ENCODE peak calls at places on chromosomes 13 and 19, in seven cellular contexts. I is HepG2, O is HCT116, C is SK-N-SH, R is K562, T is H1, B is GM12878. K is an unnamed sample.

GRCh38 chr19:46984077-46985010 is 35.3 kb upstream of the NPAS1 start:
- DNase-seq in I (peak), T (no peak), C (peak), B (no peak), R (no peak), O (no peak), K (no peak)

GRCh38 chr13:21837841-21838551 is 167.1 kb downstream of the FGF9 start:
- DNase-seq in I (peak), B (no peak), T (no peak), O (no peak), C (no peak), R (no peak), K (no peak)

GRCh38 chr13:97567510-97568243 is 133.7 kb downstream of the RAP2A start:
- DNase-seq in R (no peak), O (peak), C (no peak), B (peak), I (peak), T (no peak), K (peak)

GRCh38 chr13:107348471-107348870 is 780.5 kb upstream of the ARGLU1 start:
- DNase-seq in B (no peak), C (no peak), I (no peak), O (no peak), T (no peak), R (no peak), K (no peak)

GRCh38 chr19:18776736-18777135 is 14.4 kb downstream of the COMP start:
- DNase-seq in B (no peak), I (no peak), R (no peak), O (no peak), C (no peak), T (no peak), K (no peak)

GRCh38 chr13:113785051-113786010 is 26.3 kb downstream of the TMEM255B start:
- DNase-seq in C (no peak), B (no peak), T (no peak), I (no peak), R (no peak), O (peak), K (no peak)

GRCh38 chr13:75368167-75368566 is 113.8 kb downstream of the TBC1D4 start:
- DNase-seq in B (no peak), O (peak), R (no peak), C (no peak), T (no peak), I (no peak), K (no peak)

GRCh38 chr19:5156231-5156986 is 184.2 kb downstream of the PTPRS start:
- DNase-seq in T (no peak), O (no peak), R (no peak), C (peak), I (no peak), B (no peak), K (no peak)

GRCh38 chr13:20716951-20717350 is 13.5 kb downstream of the IL17D start:
- DNase-seq in I (no peak), C (no peak), B (no peak), R (no peak), O (no peak), T (no peak), K (no peak)

GRCh38 chr19:39355253-39355652 is 13.0 kb downstream of the SAMD4B start:
- DNase-seq in T (no peak), O (no peak), R (no peak), I (no peak), C (no peak), B (no peak), K (no peak)

GRCh38 chr13:49840266-49840665 is 47.8 kb upstream of the KPNA3 start:
- DNase-seq in I (peak), O (no peak), C (no peak), B (no peak), T (no peak), R (peak), K (no peak)

GRCh38 chr19:47275866-47276461 is 1.3 kb downstream of the INAFM1 start:
- DNase-seq in I (no peak), O (no peak), T (no peak), R (peak), B (no peak), C (no peak), K (no peak)

GRCh38 chr13:109684836-109685602 is 101.4 kb downstream of the IRS2 start:
- DNase-seq in B (no peak), C (no peak), T (no peak), R (no peak), I (no peak), O (no peak), K (peak)

GRCh38 chr13:79307866-79308298 is 98.2 kb downstream of the RBM26 start:
- DNase-seq in O (no peak), R (no peak), T (no peak), I (no peak), C (no peak), B (no peak), K (no peak)

GRCh38 chr13:32989331-32989730 is 26.9 kb upstream of the KL start:
- DNase-seq in O (no peak), T (no peak), R (no peak), C (no peak), B (no peak), I (no peak), K (no peak)

GRCh38 chr13:68176486-68176885 is 946.4 kb upstream of the PCDH9 start:
- DNase-seq in T (no peak), O (peak), C (no peak), B (no peak), R (no peak), I (no peak), K (no peak)

GRCh38 chr13:68173111-68173510 is 943.0 kb upstream of the PCDH9 start:
- DNase-seq in O (no peak), B (no peak), I (no peak), T (no peak), R (no peak), C (no peak), K (no peak)

GRCh38 chr13:68170961-68171360 is 940.8 kb upstream of the PCDH9 start:
- DNase-seq in O (no peak), R (no peak), I (no peak), B (no peak), C (no peak), T (no peak), K (no peak)

GRCh38 chr13:68174905-68175304 is 944.8 kb upstream of the PCDH9 start:
- DNase-seq in R (no peak), T (no peak), O (no peak), B (no peak), I (no peak), C (peak), K (no peak)
- TF ChIP-seq JUND in R (no peak), T (no peak), O (no peak), B (no peak), I (no peak), C (no peak), K (no peak)

GRCh38 chr13:43356566-43356965 is 333.2 kb downstream of the DNAJC15 start:
- DNase-seq in C (no peak), T (no peak), B (no peak), I (no peak), O (no peak), R (no peak), K (no peak)
- TF ChIP-seq JUND in C (no peak), T (no peak), B (no peak), I (no peak), O (no peak), R (no peak), K (no peak)

GRCh38 chr13:26853272-26853818 is 92.8 kb upstream of the GPR12 start:
- DNase-seq in O (no peak), T (no peak), I (no peak), C (peak), B (no peak), R (no peak), K (no peak)
- TF ChIP-seq JUND in O (no peak), T (no peak), I (no peak), C (no peak), B (no peak), R (no peak), K (no peak)

GRCh38 chr13:25177012-25177411 is 4.9 kb upstream of the AMER2 start:
- DNase-seq in I (no peak), C (no peak), T (no peak), O (no peak), B (no peak), R (no peak), K (no peak)
- TF ChIP-seq JUND in I (no peak), C (no peak), T (no peak), O (no peak), B (no peak), R (no peak), K (no peak)

GRCh38 chr19:16896098-16896912 is 7.5 kb downstream of the F2RL3 start:
- DNase-seq in C (no peak), O (no peak), R (peak), I (no peak), T (no peak), B (no peak), K (no peak)

GRCh38 chr19:16896913-16897571 is 8.2 kb downstream of the F2RL3 start:
- DNase-seq in T (peak), I (peak), R (peak), B (peak), C (peak), O (peak), K (peak)

GRCh38 chr19:16898306-16899015 is 9.7 kb downstream of the F2RL3 start:
- DNase-seq in B (no peak), I (no peak), T (no peak), C (no peak), O (no peak), R (no peak), K (no peak)

GRCh38 chr19:16899566-16900075 is 10.8 kb downstream of the F2RL3 start:
- DNase-seq in B (no peak), C (peak), T (no peak), R (peak), I (peak), O (peak), K (no peak)

DNA sequence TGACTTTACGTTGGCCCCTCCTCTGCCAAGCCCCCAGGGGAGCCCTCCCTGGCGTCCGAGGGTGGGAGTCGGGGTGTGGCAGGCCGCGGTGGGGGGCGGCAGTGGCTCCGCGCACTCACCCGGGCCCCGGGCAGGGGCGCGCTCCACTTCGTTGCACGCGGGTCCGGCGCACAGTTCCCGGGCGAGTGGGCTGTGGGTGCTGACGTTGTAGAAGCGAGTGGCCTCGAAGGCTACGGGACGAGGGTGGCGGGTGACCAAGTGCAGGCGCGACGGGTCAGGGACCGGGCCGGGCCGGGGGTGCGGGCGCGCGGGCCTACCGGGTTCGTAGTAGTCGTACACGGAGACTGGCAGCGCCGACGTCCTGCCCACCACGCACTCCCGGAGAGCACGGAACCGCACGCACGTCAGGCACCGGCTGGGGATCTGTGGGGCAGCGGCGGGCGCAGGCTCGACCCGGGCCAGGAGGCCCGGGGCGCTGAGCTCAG is 8.8 kb downstream of the F2RL3 start:
- DNase-seq in O (no peak), T (no peak), I (no peak), C (no peak), R (no peak), B (no peak), K (no peak)
- TF ChIP-seq JUND in O (no peak), T (no peak), I (no peak), C (no peak), R (no peak), B (no peak), K (no peak)

GRCh38 chr19:40371802-40372122 is 18.2 kb downstream of the HIPK4 start:
- DNase-seq in C (no peak), R (no peak), I (no peak), B (no peak), O (no peak), T (no peak), K (no peak)
- TF ChIP-seq JUND in C (no peak), R (no peak), I (no peak), B (no peak), O (no peak), T (no peak), K (no peak)

DNA sequence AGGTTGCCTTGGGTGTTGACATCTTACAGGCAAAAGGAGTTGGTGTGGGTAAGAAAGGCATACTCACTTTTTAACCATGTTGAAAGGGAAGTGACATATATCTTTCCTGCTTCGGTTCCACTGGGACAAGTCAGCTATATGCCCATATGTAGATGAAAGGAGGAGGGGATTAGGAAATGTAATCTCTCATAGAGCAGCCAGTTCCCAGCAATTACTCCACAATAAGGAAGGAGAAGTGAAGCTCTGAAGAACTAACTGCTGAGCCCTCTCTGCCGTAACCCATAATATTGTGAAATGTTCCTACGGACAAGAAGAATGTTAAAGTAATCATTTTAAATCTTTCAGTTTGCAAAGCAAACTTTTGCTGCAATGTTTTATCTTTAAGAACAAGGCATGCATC is 82.2 kb downstream of the EDNRB start:
- DNase-seq in T (no peak), C (no peak), R (no peak), I (no peak), B (no peak), O (no peak), K (no peak)
- TF ChIP-seq JUND in T (no peak), C (no peak), R (no peak), I (no peak), B (no peak), O (no peak), K (no peak)

GRCh38 chr19:28553005-28553404 is 659.9 kb downstream of the UQCRFS1 start:
- DNase-seq in I (no peak), B (no peak), C (no peak), O (no peak), T (no peak), R (peak), K (peak)
- TF ChIP-seq JUND in I (no peak), B (no peak), C (no peak), O (no peak), T (no peak), R (peak), K (no peak)

GRCh38 chr13:99974296-99974938 is 2.9 kb upstream of the ZIC5 start:
- DNase-seq in B (no peak), I (no peak), C (peak), T (no peak), O (no peak), R (no peak), K (no peak)
- TF ChIP-seq JUND in B (no peak), I (no peak), C (no peak), T (no peak), O (no peak), R (no peak), K (no peak)

K was measured in T47D.